ENCODE peak calls at places on chromosomes 5 and 9, in ten cellular contexts. N is kidney, V is gastrocnemius medialis, J is vagina, O is sigmoid colon, L is neural progenitor cell, D is MM.1S, H is HCT116, E is psoas muscle, Y is upper lobe of left lung. T is an unnamed sample. For H3K36me3 and H3K4me1, the result is how much of the 10 kb centered on the place peaks cover.

GRCh38 chr9:4793412-4794005 is 765 bp downstream of the RCL1 start:
- DNase-seq in D (no peak), E (no peak), H (no peak), Y (no peak), L (no peak), V (peak), O (no peak), J (no peak), N (no peak), T (no peak)

GRCh38 chr5:98308960-98309359 is 464.5 kb upstream of the RGMB start:
- DNase-seq in Y (no peak), L (no peak), O (no peak), N (no peak), D (no peak), V (no peak), H (peak), E (no peak), J (no peak), T (no peak)

GRCh38 chr5:148469446-148470062 is 85.8 kb downstream of the FBXO38 start:
- DNase-seq in O (peak), V (peak), E (no peak), H (no peak), L (no peak), D (no peak), Y (no peak), N (no peak), J (no peak), T (no peak)

GRCh38 chr5:95285406-95285761 is 490 bp upstream of the MCTP1 start:
- DNase-seq in J (no peak), N (no peak), O (no peak), Y (no peak), D (no peak), E (no peak), V (no peak), L (peak), H (no peak), T (no peak)

GRCh38 chr9:125999504-125999881 is 252.3 kb downstream of the PBX3 start:
- DNase-seq in Y (no peak), V (no peak), J (no peak), O (no peak), D (no peak), E (no peak), H (no peak), N (peak), L (no peak), T (no peak)

GRCh38 chr5:52994266-52994665 is 5.1 kb downstream of the ITGA2 start:
- DNase-seq in V (no peak), O (no peak), E (no peak), H (no peak), N (no peak), Y (no peak), D (no peak), L (no peak), J (no peak), T (no peak)

GRCh38 chr5:80238778-80239679 is 16.8 kb downstream of the SERINC5 start:
- DNase-seq in D (no peak), H (no peak), E (peak), O (peak), N (peak), L (no peak), J (no peak), Y (no peak), V (peak), T (peak)

GRCh38 chr5:142479854-142480253 is 155.0 kb upstream of the SPRY4 start:
- DNase-seq in V (no peak), J (no peak), E (no peak), L (no peak), Y (no peak), H (no peak), D (no peak), N (no peak), O (no peak), T (no peak)

GRCh38 chr9:127102788-127103187 is 19.6 kb downstream of the ANGPTL2 start:
- DNase-seq in E (no peak), O (no peak), N (no peak), J (no peak), L (no peak), Y (no peak), V (no peak), D (no peak), H (no peak), T (peak)

GRCh38 chr9:15927131-15927530 is 374.3 kb downstream of the CCDC171 start:
- DNase-seq in E (no peak), N (no peak), Y (no peak), V (no peak), O (no peak), H (no peak), L (no peak), D (no peak), J (no peak), T (no peak)

GRCh38 chr9:136668983-136669790 is 6.5 kb downstream of the EGFL7 start:
- DNase-seq in D (no peak), E (no peak), N (no peak), O (no peak), L (no peak), H (no peak), J (no peak), V (no peak), Y (peak), T (no peak)

GRCh38 chr5:1687301-1687970 is 112.2 kb downstream of the MRPL36 start:
- DNase-seq in H (no peak), V (no peak), Y (peak), L (no peak), J (no peak), N (no peak), E (no peak), D (no peak), O (no peak), T (no peak)

GRCh38 chr5:78677777-78678668 is 29.5 kb upstream of the LHFPL2 start:
- DNase-seq in E (peak), J (no peak), H (peak), N (peak), Y (no peak), L (no peak), O (peak), D (no peak), V (peak), T (peak)

GRCh38 chr9:125655691-125656410 is 51.2 kb downstream of the MAPKAP1 start:
- DNase-seq in Y (no peak), L (peak), H (no peak), N (no peak), V (no peak), O (no peak), E (no peak), J (no peak), D (no peak), T (no peak)

GRCh38 chr9:106619211-106619610 is 243.8 kb upstream of the ZNF462 start:
- DNase-seq in H (no peak), L (no peak), N (no peak), V (no peak), J (no peak), Y (no peak), D (no peak), O (no peak), E (no peak), T (no peak)
- H3K36me3 ChIP-seq in H (under half), L (under half), N (under half), V (under half), J (under half), Y (under half), D (under half), O (under half), E (under half), T (under half)

GRCh38 chr5:132221781-132222648 is 5.6 kb downstream of the P4HA2 start:
- DNase-seq in J (no peak), L (no peak), H (no peak), E (peak), N (no peak), V (no peak), O (peak), D (no peak), Y (no peak), T (no peak)
- TF ChIP-seq CTCF in J (no peak), L (no peak), H (no peak), E (no peak), N (no peak), V (no peak), O (no peak), D (no peak), Y (no peak), T (no peak)

DNA sequence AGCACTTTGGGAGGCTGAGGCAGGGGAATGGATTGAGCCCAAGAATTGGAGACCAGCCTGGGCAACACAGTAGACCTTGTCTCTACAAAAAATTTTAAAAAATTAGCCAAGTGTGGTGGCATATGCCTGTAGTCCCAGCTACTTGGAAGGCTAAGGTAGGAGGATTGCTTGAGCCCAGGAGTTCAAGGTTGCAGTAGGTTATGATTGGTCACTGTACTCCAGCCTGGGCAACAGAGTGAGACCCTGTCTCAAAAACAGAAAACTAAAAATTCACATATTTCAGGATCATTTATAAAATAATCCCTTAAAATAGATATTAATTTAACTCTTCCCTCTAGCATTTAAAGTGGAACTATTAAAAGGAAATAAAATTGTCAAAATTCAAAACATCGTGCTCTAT is 3.4 kb downstream of the FCHO2 start:
- DNase-seq in Y (no peak), H (no peak), O (no peak), V (no peak), D (no peak), L (no peak), E (no peak), N (no peak), J (no peak), T (no peak)
- H3K4me1 ChIP-seq in Y (under half), H (under half), O (under half), V (under half), D (under half), L (under half), E (under half), N (under half), J (under half), T (under half)

GRCh38 chr9:128102861-128103588 is 24.5 kb downstream of the PTGES2 start:
- DNase-seq in N (peak), J (no peak), D (no peak), V (peak), Y (no peak), H (no peak), O (no peak), L (no peak), E (peak), T (peak)
- H3K36me3 ChIP-seq in N (half or more), J (under half), D (under half), V (under half), Y (half or more), H (under half), O (under half), L (under half), E (half or more), T (half or more)

GRCh38 chr9:77455312-77455927 is 192.7 kb downstream of the GNA14 start:
- DNase-seq in V (no peak), L (no peak), E (no peak), Y (no peak), N (no peak), H (peak), O (no peak), D (peak), J (no peak), T (no peak)
- TF ChIP-seq CTCF in V (no peak), L (peak), E (peak), Y (peak), N (peak), H (peak), O (no peak), D (peak), J (no peak), T (peak)

DNA sequence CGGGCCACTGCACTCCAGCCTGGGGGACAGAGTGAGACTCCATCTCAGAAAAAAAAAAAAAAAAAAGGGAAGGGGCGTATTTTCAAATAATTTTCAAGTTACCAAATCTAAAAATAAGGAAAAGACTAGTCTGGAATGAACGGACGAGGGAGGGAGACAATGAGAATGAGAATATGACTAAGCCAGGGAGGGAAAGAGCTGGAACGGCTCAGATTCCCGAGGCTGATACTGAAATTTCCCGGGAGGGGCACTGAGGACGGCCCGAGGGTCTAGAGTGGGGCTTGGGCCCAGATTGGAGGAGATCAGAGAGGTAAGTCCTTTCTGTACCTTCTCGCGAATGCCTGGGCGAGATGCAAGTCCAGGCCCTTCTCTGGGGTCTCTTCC is 3.4 kb upstream of the CCIN start:
- DNase-seq in D (no peak), L (no peak), H (no peak), V (no peak), Y (no peak), O (no peak), J (no peak), N (no peak), E (no peak), T (no peak)
- H3K4me1 ChIP-seq in D (under half), L (under half), H (under half), V (under half), Y (under half), O (half or more), J (under half), N (under half), E (under half), T (under half)

DNA sequence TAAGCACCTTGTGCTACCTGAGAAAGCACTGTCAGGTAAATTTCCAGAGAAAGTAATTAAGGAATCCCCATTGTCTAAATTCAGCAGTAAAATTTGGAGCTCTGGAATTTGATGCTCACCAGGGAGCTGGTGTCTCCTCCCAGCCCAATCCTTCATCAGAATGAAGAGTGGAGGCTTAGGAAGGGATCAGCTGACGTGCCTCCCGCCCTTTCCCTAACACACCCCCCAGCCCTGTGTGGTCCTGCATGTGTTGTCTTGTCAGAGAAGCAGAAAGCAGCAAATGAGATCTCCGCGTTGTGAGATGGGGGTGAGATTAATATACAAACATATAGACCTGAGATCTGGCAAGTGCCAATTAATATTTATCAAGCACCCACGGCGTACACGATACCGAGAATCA is 26.9 kb upstream of the BARHL1 start:
- DNase-seq in V (no peak), Y (no peak), O (no peak), E (no peak), J (no peak), D (no peak), N (no peak), H (no peak), L (peak), T (no peak)
- H3K36me3 ChIP-seq in V (under half), Y (under half), O (under half), E (under half), J (under half), D (under half), N (under half), H (under half), L (under half), T (under half)